ENCODE peak calls at places on chromosomes 13 and 19, in six cellular contexts. F, N, T, W, U and V are unnamed samples. For H3K79me2 and H3F3A, the result is how much of the 10 kb centered on the place peaks cover.

GRCh38 chr19:29495971-29496441 is 29.8 kb upstream of the VSTM2B start:
- DNase-seq in U (no peak), N (no peak), W (no peak), T (no peak), F (no peak), V (no peak)

GRCh38 chr19:7914598-7915045 is at the start of gene TGFBR3L:
- DNase-seq in W (no peak), U (no peak), T (no peak), F (no peak), N (no peak), V (no peak)

GRCh38 chr13:51674276-51674675 is 90.0 kb downstream of the WDFY2 start:
- DNase-seq in U (no peak), F (peak), W (peak), T (no peak), N (peak), V (peak)

GRCh38 chr13:104011505-104012270 is 945.5 kb upstream of the SLC10A2 start:
- DNase-seq in N (no peak), W (peak), F (peak), T (no peak), U (no peak), V (peak)

GRCh38 chr13:51935326-51936171 is 73.8 kb downstream of the CCDC70 start:
- DNase-seq in U (no peak), N (no peak), W (peak), F (peak), T (peak), V (peak)

GRCh38 chr13:51806571-51806970 is 2.6 kb upstream of the DHRS12 start:
- DNase-seq in U (no peak), W (peak), T (peak), F (no peak), N (no peak), V (no peak)

GRCh38 chr13:65926750-65927171 is 1303.4 kb downstream of the PCDH9 start:
- DNase-seq in U (no peak), T (no peak), W (peak), F (peak), N (no peak), V (peak)

GRCh38 chr19:35669974-35670373 is 3.7 kb downstream of the UPK1A start:
- DNase-seq in T (no peak), N (no peak), W (no peak), F (no peak), U (no peak), V (no peak)

GRCh38 chr19:43524922-43525835 is 1.8 kb downstream of the ETHE1 start:
- DNase-seq in N (peak), W (peak), U (no peak), T (peak), F (peak), V (peak)

GRCh38 chr19:4352701-4353121 is 9.3 kb downstream of the MPND start:
- DNase-seq in F (peak), N (no peak), T (peak), U (peak), W (peak), V (peak)

GRCh38 chr19:49129238-49129583 is 9.9 kb downstream of the PPFIA3 start:
- DNase-seq in U (no peak), W (no peak), T (no peak), N (no peak), F (peak), V (peak)

GRCh38 chr13:113743366-113744195 is 15.4 kb upstream of the TMEM255B start:
- DNase-seq in N (no peak), U (no peak), T (no peak), F (no peak), W (no peak), V (no peak)

GRCh38 chr19:9075064-9075964 is 11.5 kb upstream of the OR1M1 start:
- DNase-seq in N (peak), W (peak), F (peak), T (peak), U (no peak), V (peak)

GRCh38 chr13:32087955-32088747 is 56.6 kb downstream of the FRY start:
- DNase-seq in W (peak), F (no peak), U (no peak), T (peak), N (no peak), V (no peak)

GRCh38 chr13:20359335-20359734 is 127.2 kb upstream of the GJB6 start:
- DNase-seq in U (no peak), T (peak), N (peak), W (peak), F (no peak), V (no peak)

GRCh38 chr19:50008532-50008931 is 16.6 kb downstream of the VRK3 start:
- DNase-seq in W (no peak), T (peak), F (peak), U (no peak), N (no peak), V (peak)

GRCh38 chr19:47637550-47637949 is 28.6 kb downstream of the BICRA start:
- DNase-seq in U (no peak), T (peak), N (no peak), W (no peak), F (no peak), V (no peak)

GRCh38 chr13:100836696-100837095 is 162.1 kb upstream of the TMTC4 start:
- DNase-seq in T (peak), W (peak), N (no peak), F (no peak), U (no peak), V (no peak)

GRCh38 chr13:30796833-30797601 is 61.7 kb downstream of the ALOX5AP start:
- DNase-seq in T (no peak), N (no peak), U (no peak), W (peak), F (no peak), V (no peak)

GRCh38 chr19:49689133-49690072 is at the start of gene ADM5:
- DNase-seq in W (peak), T (peak), U (no peak), N (no peak), F (peak), V (peak)

GRCh38 chr19:9741476-9742171 is 26.9 kb downstream of the ZNF846 start:
- DNase-seq in T (peak), N (peak), U (no peak), F (no peak), W (peak), V (no peak)

GRCh38 chr19:5828661-5829566 is 10.6 kb downstream of the FUT6 start:
- DNase-seq in W (no peak), N (no peak), U (no peak), T (peak), F (peak), V (peak)

GRCh38 chr19:5827891-5828660 is 11.4 kb downstream of the FUT6 start:
- DNase-seq in T (peak), W (peak), U (peak), F (peak), N (peak), V (peak)

GRCh38 chr19:5831152-5831551 is 8.3 kb downstream of the FUT6 start:
- DNase-seq in T (no peak), U (no peak), N (no peak), F (no peak), W (no peak), V (no peak)

GRCh38 chr19:5832049-5832448 is 7.5 kb downstream of the FUT6 start:
- DNase-seq in W (no peak), T (no peak), U (no peak), N (no peak), F (no peak), V (no peak)

DNA sequence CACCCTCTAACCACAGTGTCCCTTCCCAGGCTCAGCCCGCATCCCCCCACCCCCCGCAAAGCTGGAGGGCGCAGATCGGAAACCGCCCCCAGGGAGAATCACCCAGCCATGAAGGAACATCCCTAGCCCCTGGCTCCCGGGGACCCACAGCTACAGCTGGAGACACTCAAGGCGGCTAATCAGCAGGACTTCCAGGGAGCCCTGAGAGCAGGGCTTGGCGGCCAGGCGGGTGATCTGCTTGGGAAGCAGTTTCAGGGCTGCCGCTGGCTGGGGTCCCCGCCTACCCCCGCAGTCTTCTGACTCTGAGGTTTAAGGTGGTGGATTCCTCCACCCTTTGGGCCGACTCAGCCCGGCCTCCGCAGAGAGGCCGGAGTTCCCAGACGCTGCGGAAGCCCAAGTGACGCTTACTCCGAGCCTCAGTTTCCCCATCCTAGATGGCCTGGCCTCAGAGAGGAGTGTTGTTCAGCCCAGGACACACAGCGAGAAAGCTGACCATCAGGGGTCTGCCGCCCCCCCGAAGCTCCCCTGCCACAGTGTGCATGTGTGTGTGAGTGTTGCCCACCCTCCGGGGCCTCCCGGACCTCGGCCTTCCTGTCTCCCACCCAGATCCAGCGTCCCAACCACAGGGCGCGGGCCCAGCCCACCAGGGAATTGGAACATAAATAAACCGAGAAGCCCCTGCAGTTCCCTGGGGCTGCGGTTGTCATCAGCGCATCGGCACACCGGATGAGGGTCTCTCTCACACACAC is 9.8 kb downstream of the FUT6 start:
- DNase-seq in N (no peak), T (no peak), U (no peak), W (no peak), F (no peak), V (no peak)
- TF ChIP-seq EZH2 in N (no peak), T (no peak), U (no peak), W (no peak), F (no peak), V (no peak)

GRCh38 chr13:99208845-99209527 is 8.3 kb downstream of the UBAC2 start:
- DNase-seq in F (no peak), T (no peak), U (no peak), N (peak), W (no peak), V (no peak)
- H3K79me2 ChIP-seq in F (half or more), T (half or more), U (half or more), N (half or more), W (half or more), V (half or more)

GRCh38 chr19:39410620-39411005 is 1.9 kb upstream of the PLEKHG2 start:
- DNase-seq in U (no peak), W (no peak), F (no peak), T (peak), N (peak), V (peak)
- H3F3A ChIP-seq in U (half or more), W (under half), F (under half), T (under half), N (half or more), V (under half)

GRCh38 chr19:14265285-14266036 is 59.5 kb upstream of the ADGRL1 start:
- DNase-seq in N (no peak), U (no peak), T (no peak), W (no peak), F (peak), V (peak)
- TF ChIP-seq EZH2 in N (no peak), U (no peak), T (peak), W (no peak), F (no peak), V (no peak)

GRCh38 chr19:39190768-39191167 is 6.0 kb upstream of the NCCRP1 start:
- DNase-seq in U (no peak), F (no peak), N (no peak), W (no peak), T (no peak), V (no peak)
- H3K79me2 ChIP-seq in U (under half), F (under half), N (under half), W (under half), T (under half), V (under half)

GRCh38 chr19:14300281-14300680 is 81.0 kb upstream of the ADGRE5 start:
- DNase-seq in T (no peak), W (no peak), U (no peak), F (peak), N (peak), V (no peak)

GRCh38 chr19:14301150-14301549 is 80.1 kb upstream of the ADGRE5 start:
- DNase-seq in F (no peak), N (no peak), W (no peak), T (no peak), U (no peak), V (no peak)

GRCh38 chr19:14310055-14310454 is 71.2 kb upstream of the ADGRE5 start:
- DNase-seq in N (no peak), F (no peak), U (no peak), W (no peak), T (no peak), V (no peak)

DNA sequence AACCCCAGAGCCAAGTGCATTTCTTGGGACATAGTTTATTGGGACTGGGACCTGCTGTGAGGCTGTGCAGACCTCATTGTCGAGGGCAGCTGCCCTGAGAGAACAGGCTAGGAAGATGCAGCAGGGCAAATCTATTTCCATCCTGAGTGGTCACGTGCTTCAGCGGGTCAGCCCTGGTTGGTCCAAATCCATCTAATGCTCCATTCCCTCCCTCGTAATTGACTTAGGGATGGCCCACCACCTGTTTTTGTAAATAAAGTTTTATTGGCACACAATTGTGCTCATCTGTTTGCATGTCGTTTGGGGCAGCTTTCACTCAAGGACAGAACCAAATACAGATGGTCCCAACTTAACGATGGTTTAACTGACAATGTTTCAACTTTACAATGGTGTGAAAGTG is 75.5 kb upstream of the ADGRE5 start:
- DNase-seq in W (no peak), F (peak), T (no peak), N (no peak), U (no peak), V (no peak)
- H3F3A ChIP-seq in W (under half), F (under half), T (under half), N (under half), U (under half), V (under half)

GRCh38 chr13:43546821-43547220 is 240.0 kb downstream of the ENOX1 start:
- DNase-seq in F (no peak), N (no peak), U (no peak), W (no peak), T (no peak), V (peak)
- TF ChIP-seq EZH2 in F (no peak), N (no peak), U (no peak), W (no peak), T (no peak), V (no peak)

GRCh38 chr19:45515081-45515624 is 7.9 kb downstream of the VASP start:
- DNase-seq in N (no peak), W (no peak), T (no peak), F (no peak), U (no peak), V (no peak)

GRCh38 chr19:45518469-45518826 is 11.2 kb downstream of the VASP start:
- DNase-seq in U (no peak), W (no peak), N (no peak), T (no peak), F (no peak), V (no peak)

GRCh38 chr19:45517641-45518468 is 10.6 kb downstream of the VASP start:
- DNase-seq in W (no peak), F (no peak), N (no peak), T (no peak), U (no peak), V (no peak)

GRCh38 chr19:45515807-45516401 is 8.6 kb downstream of the VASP start:
- DNase-seq in F (no peak), U (no peak), T (no peak), N (no peak), W (no peak), V (no peak)

DNA sequence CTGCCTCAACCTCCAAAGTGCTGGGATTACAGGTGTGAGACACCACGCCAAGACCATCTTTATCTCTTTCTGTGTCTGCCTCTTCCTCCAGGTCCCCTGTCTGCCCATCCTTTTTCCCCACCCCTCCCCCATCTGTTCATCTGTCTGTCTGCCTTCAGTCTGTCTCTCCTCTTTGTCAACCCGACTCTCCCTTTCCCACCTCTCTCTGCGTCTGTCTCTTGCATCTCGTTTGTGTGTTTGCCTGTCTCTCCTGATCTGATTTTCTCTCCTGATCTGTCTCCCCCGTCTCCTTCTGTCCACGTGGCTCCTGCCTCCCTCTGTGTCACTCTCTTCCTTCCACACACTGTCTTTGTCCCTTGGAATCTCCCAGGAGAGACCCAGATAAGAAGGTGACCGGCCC is 10.0 kb downstream of the VASP start:
- DNase-seq in U (no peak), W (no peak), F (no peak), T (no peak), N (no peak), V (no peak)
- H3K79me2 ChIP-seq in U (under half), W (under half), F (half or more), T (half or more), N (under half), V (under half)

DNA sequence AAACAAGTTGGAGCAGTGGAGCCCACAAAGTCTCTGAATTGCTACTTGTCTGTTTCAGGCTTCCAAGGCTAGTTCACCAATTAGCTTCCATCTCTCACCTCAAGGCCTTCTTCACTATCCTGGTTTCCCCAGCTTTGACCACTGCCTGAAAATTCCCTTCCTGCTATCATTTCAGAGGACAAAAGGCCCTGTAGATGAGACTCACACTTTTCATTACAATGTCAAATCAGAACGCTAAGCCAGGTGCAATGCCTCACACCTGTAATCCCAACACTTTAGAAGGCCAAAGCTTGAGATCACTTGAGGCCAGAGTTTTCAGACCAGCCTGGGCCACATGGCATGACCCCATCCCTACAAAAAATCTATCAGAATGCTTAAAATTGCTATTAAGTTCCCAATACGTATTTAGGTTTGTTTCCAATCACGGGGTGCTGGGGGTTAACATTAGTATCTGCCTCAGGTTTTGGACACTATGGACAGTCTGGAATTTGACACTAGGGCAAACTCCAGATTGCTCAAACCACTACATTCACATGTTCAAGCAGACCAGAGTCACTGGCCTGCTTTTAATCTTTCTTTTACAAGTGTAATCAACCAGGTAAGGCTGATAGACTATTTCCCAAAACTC is 5.5 kb downstream of the TPT1 start:
- DNase-seq in N (no peak), U (no peak), W (no peak), F (no peak), T (no peak), V (no peak)
- H3F3A ChIP-seq in N (half or more), U (under half), W (under half), F (half or more), T (half or more), V (half or more)

DNA sequence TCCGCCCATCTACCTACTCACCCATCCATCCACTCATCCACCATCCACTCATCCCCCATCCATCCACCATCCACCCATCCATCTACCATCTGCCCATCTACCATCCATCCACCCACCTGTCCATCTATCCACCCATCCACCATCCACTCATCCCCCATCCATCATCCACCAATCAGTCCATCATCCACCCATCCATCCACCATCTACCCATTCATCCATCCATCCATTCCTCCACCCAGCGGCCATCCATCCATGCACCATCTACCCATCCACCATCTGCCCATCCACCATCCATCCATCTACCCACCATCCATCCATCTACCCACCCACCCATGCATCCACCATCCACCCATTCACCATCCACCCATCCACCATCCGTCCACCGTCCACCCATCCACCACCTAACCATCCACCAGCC is 13.6 kb upstream of the JUND start:
- DNase-seq in W (no peak), U (no peak), F (no peak), T (no peak), N (no peak), V (no peak)
- TF ChIP-seq EZH2 in W (no peak), U (no peak), F (no peak), T (no peak), N (no peak), V (no peak)